ENCODE peak calls at places on chromosomes 2 and 18, in six cellular contexts. V is foreskin fibroblast, L is fibroblast of pulmonary artery, J is WERI-Rb-1, Q is Peyer's patch, R is dorsolateral prefrontal cortex. T is an unnamed sample.

GRCh38 chr18:32974421-32975165 is 201.8 kb upstream of the KLHL14 start:
- DNase-seq in V (peak), L (no peak), J (no peak), Q (no peak), R (no peak), T (no peak)

GRCh38 chr2:95760839-95761525 is 169.2 kb downstream of the TRIM43 start:
- DNase-seq in V (peak), L (peak), J (no peak), Q (no peak), R (no peak), T (peak)

GRCh38 chr18:49514577-49514976 is 27.5 kb upstream of the C18orf32 start:
- DNase-seq in V (no peak), L (no peak), J (no peak), Q (peak), R (no peak), T (no peak)

GRCh38 chr2:175004980-175005832 is at the start of gene CHN1:
- DNase-seq in V (peak), L (peak), J (peak), Q (peak), R (peak), T (peak)

GRCh38 chr2:112493858-112494648 is 12.1 kb downstream of the TTL start:
- DNase-seq in V (peak), L (peak), J (peak), Q (peak), R (no peak), T (peak)

GRCh38 chr18:45856526-45856925 is 31.1 kb downstream of the SIGLEC15 start:
- DNase-seq in V (peak), L (peak), J (no peak), Q (no peak), R (no peak), T (peak)

GRCh38 chr18:68466714-68467113 is 248.2 kb downstream of the TMX3 start:
- DNase-seq in V (peak), L (no peak), J (no peak), Q (no peak), R (no peak), T (no peak)

GRCh38 chr18:49650426-49650891 is 88.6 kb downstream of the LIPG start:
- DNase-seq in V (peak), L (no peak), J (no peak), Q (no peak), R (no peak), T (peak)

GRCh38 chr2:1738646-1739302 is 5.5 kb downstream of the PXDN start:
- DNase-seq in V (no peak), L (no peak), J (no peak), Q (no peak), R (no peak), T (no peak)

GRCh38 chr2:216059233-216059834 is 22.3 kb downstream of the PECR start:
- DNase-seq in V (no peak), L (no peak), J (no peak), Q (no peak), R (no peak), T (no peak)
- TF ChIP-seq CTCF in V (no peak), L (no peak), J (peak), Q (peak), R (no peak), T (peak)

GRCh38 chr2:222049946-222050345 is 248.9 kb downstream of the PAX3 start:
- DNase-seq in V (peak), L (no peak), J (no peak), Q (no peak), R (no peak), T (no peak)

GRCh38 chr2:222050981-222051380 is 247.8 kb downstream of the PAX3 start:
- DNase-seq in V (no peak), L (no peak), J (no peak), Q (no peak), R (no peak), T (no peak)

GRCh38 chr2:222055328-222055727 is 243.5 kb downstream of the PAX3 start:
- DNase-seq in V (no peak), L (no peak), J (no peak), Q (no peak), R (no peak), T (no peak)

GRCh38 chr2:222054813-222055212 is 244.0 kb downstream of the PAX3 start:
- DNase-seq in V (peak), L (no peak), J (no peak), Q (no peak), R (no peak), T (no peak)

DNA sequence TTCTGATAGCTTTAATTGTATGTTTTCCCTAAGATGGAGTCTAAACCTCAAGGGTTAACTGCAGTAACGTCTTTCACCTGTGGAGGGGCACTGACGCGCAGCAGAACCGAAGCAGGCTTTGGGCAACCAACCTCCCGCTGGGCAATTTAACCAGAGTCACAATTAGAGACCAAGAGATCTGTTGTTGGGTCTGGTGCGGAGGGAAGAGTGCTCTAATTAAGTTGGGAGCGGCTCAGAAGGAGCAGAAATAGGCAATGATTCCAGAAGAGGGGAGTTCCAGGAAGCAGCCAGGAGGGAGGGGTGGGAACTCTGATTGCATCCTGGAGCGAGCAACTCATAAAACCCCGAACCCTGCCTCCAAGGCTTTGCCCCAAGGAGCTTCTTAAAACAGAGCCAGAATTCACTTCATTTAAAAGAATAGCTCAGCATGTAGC is 245.8 kb downstream of the PAX3 start:
- DNase-seq in V (no peak), L (no peak), J (peak), Q (no peak), R (no peak), T (no peak)
- H3K4me3 ChIP-seq in V (no peak), L (no peak), J (no peak), Q (no peak), R (no peak), T (no peak)

DNA sequence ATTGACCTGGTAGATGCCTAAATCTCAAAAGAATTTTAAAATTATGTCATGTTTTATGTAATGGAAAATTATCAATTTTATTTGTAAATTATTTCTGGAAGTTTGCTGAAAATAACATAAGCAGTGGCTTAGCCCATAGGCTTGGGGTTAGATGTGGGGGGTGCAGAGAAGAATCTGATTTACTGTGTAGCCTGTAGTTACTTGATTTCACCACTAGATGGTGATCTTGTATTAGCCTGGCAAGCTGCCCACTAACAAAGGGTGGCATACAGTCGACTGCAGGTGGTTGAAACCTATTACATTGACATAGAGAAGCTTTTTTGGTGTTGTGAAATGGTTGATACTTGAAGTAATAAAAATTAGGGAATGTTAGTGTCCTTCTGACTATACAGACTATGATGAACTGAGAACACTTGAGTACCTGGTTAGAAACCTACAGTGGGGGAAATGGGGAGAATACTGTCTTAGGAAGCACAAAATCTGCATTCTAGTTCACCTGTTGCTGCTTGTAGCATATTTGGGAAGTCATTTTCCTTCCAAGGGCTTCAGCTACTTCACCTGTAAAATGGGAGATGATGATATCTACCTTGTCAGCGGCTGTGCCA is 191.0 kb upstream of the LHCGR start:
- DNase-seq in V (peak), L (peak), J (peak), Q (peak), R (no peak), T (peak)
- TF ChIP-seq CTCF in V (peak), L (peak), J (peak), Q (peak), R (peak), T (peak)

DNA sequence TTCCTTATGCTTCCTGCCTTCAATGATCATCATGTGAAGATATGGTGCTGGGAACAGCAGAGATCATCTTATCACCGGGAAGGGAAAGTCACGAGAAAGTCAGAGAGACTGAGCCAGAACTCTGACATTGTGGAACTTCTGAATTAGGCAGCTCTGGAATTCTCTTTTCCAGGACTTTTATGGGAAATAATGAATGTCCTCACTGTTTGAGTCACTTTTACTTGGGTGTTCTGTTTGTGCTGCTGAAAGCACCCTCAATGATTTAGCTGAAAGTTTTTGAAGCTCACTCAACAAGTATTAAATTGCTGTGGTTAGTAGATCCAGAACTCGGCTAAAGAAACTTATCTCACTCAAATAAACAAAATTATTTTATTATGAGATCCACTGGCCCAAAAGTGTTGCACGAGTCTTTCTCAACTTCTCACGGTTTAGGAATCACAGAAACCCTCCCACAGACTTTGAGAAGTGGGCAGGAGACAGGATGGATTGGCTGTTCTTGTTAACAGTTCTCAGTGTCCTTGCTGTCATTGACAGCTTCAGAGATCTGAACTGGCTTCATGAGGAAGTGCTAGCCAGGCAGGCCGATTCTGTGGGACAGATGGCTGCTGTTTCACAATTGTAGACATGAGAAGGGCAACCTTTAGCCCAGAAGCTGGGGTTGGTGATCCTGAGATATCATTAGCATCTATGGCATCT is 26.4 kb upstream of the ATRAID start:
- DNase-seq in V (peak), L (peak), J (peak), Q (peak), R (peak), T (peak)
- H3K4me3 ChIP-seq in V (no peak), L (no peak), J (no peak), Q (no peak), R (no peak), T (no peak)

GRCh38 chr2:54385271-54385670 is 70.9 kb upstream of the SPTBN1 start:
- DNase-seq in V (no peak), L (no peak), J (no peak), Q (no peak), R (no peak), T (no peak)
- TF ChIP-seq CTCF in V (no peak), L (no peak), J (no peak), Q (no peak), R (no peak), T (no peak)

GRCh38 chr2:207042155-207042554 is 102.8 kb downstream of the CPO start:
- DNase-seq in V (no peak), L (no peak), J (no peak), Q (no peak), R (no peak), T (peak)
- H3K4me3 ChIP-seq in V (no peak), L (no peak), J (no peak), Q (no peak), R (peak), T (no peak)

DNA sequence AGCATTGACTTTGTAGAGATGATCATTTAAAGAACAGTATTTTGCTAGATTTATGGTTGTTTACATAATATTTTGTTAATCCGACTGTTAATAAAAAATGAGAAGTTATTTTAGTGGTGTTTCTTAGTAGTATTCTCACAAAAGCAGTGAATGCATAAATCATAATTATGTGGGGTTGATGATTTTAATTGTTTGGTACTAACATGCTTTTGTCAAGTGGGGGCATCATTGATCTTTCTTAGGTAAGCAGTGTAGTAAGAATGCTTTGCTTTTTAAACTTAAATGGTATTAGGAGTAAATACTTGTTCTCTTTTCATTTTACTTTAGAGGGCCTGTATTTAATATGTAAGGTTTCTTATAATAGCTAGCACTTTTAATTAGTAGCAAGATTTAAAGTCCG is 109.2 kb upstream of the OTX1 start:
- DNase-seq in V (no peak), L (peak), J (no peak), Q (no peak), R (no peak), T (no peak)
- TF ChIP-seq CTCF in V (no peak), L (no peak), J (no peak), Q (no peak), R (no peak), T (no peak)